ENCODE peak calls at places on chromosome 19, in ten cellular contexts. C, N, A, X, U, H, F, G, V and E are unnamed samples.

GRCh38 chr19:39308531-39309304 is 11.9 kb downstream of the LRFN1 start:
- DNase-seq in C (no peak), N (peak), A (peak), X (no peak), U (no peak), H (no peak), F (no peak), G (no peak), V (no peak), E (no peak)

GRCh38 chr19:32877977-32878745 is 8.6 kb upstream of the SLC7A9 start:
- DNase-seq in C (no peak), N (peak), A (no peak), X (no peak), U (no peak), H (no peak), F (no peak), G (no peak), V (no peak), E (no peak)

GRCh38 chr19:50777830-50778303 is 7.6 kb downstream of the GPR32 start:
- DNase-seq in C (peak), N (no peak), A (peak), X (peak), U (no peak), H (no peak), F (no peak), G (peak), V (no peak), E (no peak)

GRCh38 chr19:14890616-14891379 is 4.9 kb upstream of the OR7A17 start:
- DNase-seq in C (no peak), N (no peak), A (no peak), X (no peak), U (peak), H (no peak), F (no peak), G (peak), V (no peak), E (no peak)

GRCh38 chr19:45357445-45357783 is 13.0 kb downstream of the ERCC2 start:
- DNase-seq in C (no peak), N (no peak), A (peak), X (no peak), U (no peak), H (no peak), F (no peak), G (no peak), V (no peak), E (no peak)

GRCh38 chr19:50580970-50581636 is 12.9 kb upstream of the LRRC4B start:
- DNase-seq in C (no peak), N (no peak), A (no peak), X (no peak), U (no peak), H (no peak), F (no peak), G (no peak), V (no peak), E (no peak)

GRCh38 chr19:18044825-18045304 is 36.9 kb downstream of the ARRDC2 start:
- DNase-seq in C (peak), N (peak), A (peak), X (no peak), U (peak), H (peak), F (peak), G (no peak), V (peak), E (peak)

GRCh38 chr19:29290853-29291252 is 77.9 kb upstream of the UQCRFS1 start:
- DNase-seq in C (no peak), N (peak), A (no peak), X (no peak), U (no peak), H (no peak), F (no peak), G (no peak), V (no peak), E (no peak)

GRCh38 chr19:548841-549830 is 5.3 kb downstream of the GZMM start:
- DNase-seq in C (no peak), N (no peak), A (peak), X (no peak), U (no peak), H (no peak), F (no peak), G (no peak), V (no peak), E (no peak)

GRCh38 chr19:35596366-35596999 is 10.5 kb downstream of the PMIS2 start:
- DNase-seq in C (peak), N (no peak), A (peak), X (no peak), U (no peak), H (no peak), F (no peak), G (no peak), V (no peak), E (peak)

GRCh38 chr19:8257052-8257443 is 47.9 kb downstream of the CERS4 start:
- DNase-seq in C (no peak), N (no peak), A (peak), X (no peak), U (no peak), H (no peak), F (no peak), G (no peak), V (no peak), E (no peak)

GRCh38 chr19:1252818-1253513 is 4.6 kb downstream of the MIDN start:
- DNase-seq in C (peak), N (peak), A (no peak), X (no peak), U (peak), H (no peak), F (peak), G (peak), V (peak), E (peak)

GRCh38 chr19:4859697-4860096 is 7.8 kb downstream of the PLIN3 start:
- DNase-seq in C (no peak), N (no peak), A (peak), X (no peak), U (no peak), H (no peak), F (no peak), G (no peak), V (no peak), E (no peak)

GRCh38 chr19:28934626-28935025 is 278.3 kb downstream of the UQCRFS1 start:
- DNase-seq in C (no peak), N (no peak), A (no peak), X (no peak), U (no peak), H (no peak), F (no peak), G (no peak), V (no peak), E (no peak)

GRCh38 chr19:6073858-6074708 is 36.2 kb downstream of the RFX2 start:
- DNase-seq in C (no peak), N (no peak), A (peak), X (no peak), U (no peak), H (no peak), F (no peak), G (no peak), V (no peak), E (no peak)

GRCh38 chr19:4089400-4089908 is 22.8 kb upstream of the ZBTB7A start:
- DNase-seq in C (peak), N (peak), A (peak), X (no peak), U (no peak), H (no peak), F (no peak), G (no peak), V (peak), E (peak)

GRCh38 chr19:6674868-6675305 is 4.9 kb upstream of the TNFSF14 start:
- DNase-seq in C (peak), N (peak), A (peak), X (peak), U (no peak), H (peak), F (no peak), G (no peak), V (peak), E (peak)

GRCh38 chr19:35123573-35123972 is 8.0 kb downstream of the FXYD3 start:
- DNase-seq in C (no peak), N (no peak), A (no peak), X (no peak), U (no peak), H (no peak), F (no peak), G (no peak), V (no peak), E (no peak)

GRCh38 chr19:49468746-49469447 is 5.1 kb upstream of the FLT3LG start:
- DNase-seq in C (peak), N (peak), A (peak), X (no peak), U (no peak), H (no peak), F (no peak), G (no peak), V (peak), E (peak)

GRCh38 chr19:10193666-10194499 is 870 bp downstream of the DNMT1 start:
- DNase-seq in C (peak), N (no peak), A (peak), X (no peak), U (peak), H (no peak), F (peak), G (no peak), V (no peak), E (peak)

GRCh38 chr19:10262771-10263170 is 8.1 kb upstream of the ICAM1 start:
- DNase-seq in C (no peak), N (no peak), A (no peak), X (no peak), U (no peak), H (no peak), F (no peak), G (no peak), V (no peak), E (no peak)

GRCh38 chr19:39110263-39110967 is 15.2 kb upstream of the PAK4 start:
- DNase-seq in C (peak), N (no peak), A (peak), X (peak), U (peak), H (peak), F (peak), G (no peak), V (peak), E (peak)

GRCh38 chr19:55224038-55224665 is 4.4 kb downstream of the TMEM86B start:
- DNase-seq in C (no peak), N (no peak), A (peak), X (no peak), U (no peak), H (no peak), F (no peak), G (no peak), V (no peak), E (no peak)

GRCh38 chr19:20005741-20006140 is 33.6 kb downstream of the ZNF682 start:
- DNase-seq in C (no peak), N (no peak), A (no peak), X (no peak), U (no peak), H (no peak), F (no peak), G (no peak), V (no peak), E (no peak)

GRCh38 chr19:50500060-50500752 is 10.8 kb downstream of the JOSD2 start:
- DNase-seq in C (no peak), N (peak), A (peak), X (no peak), U (peak), H (no peak), F (no peak), G (no peak), V (no peak), E (peak)

GRCh38 chr19:55305983-55306562 is 19.1 kb downstream of the TMEM150B start:
- DNase-seq in C (no peak), N (no peak), A (peak), X (no peak), U (no peak), H (no peak), F (no peak), G (no peak), V (no peak), E (no peak)

GRCh38 chr19:33125929-33126388 is 6.0 kb upstream of the WDR88 start:
- DNase-seq in C (peak), N (no peak), A (peak), X (peak), U (peak), H (no peak), F (peak), G (peak), V (peak), E (peak)

GRCh38 chr19:51027126-51027806 is 850 bp upstream of the KLK11 start:
- DNase-seq in C (no peak), N (no peak), A (no peak), X (no peak), U (no peak), H (no peak), F (no peak), G (no peak), V (no peak), E (no peak)

GRCh38 chr19:38434549-38435051 is 1.1 kb downstream of the RYR1 start:
- DNase-seq in C (no peak), N (no peak), A (peak), X (peak), U (peak), H (no peak), F (no peak), G (peak), V (no peak), E (no peak)

GRCh38 chr19:30784850-30785459 is 412.8 kb downstream of the ZNF536 start:
- DNase-seq in C (peak), N (peak), A (peak), X (peak), U (peak), H (no peak), F (peak), G (peak), V (peak), E (peak)